ENCODE peak calls at places on chromosomes 2 and 18, in eight cellular contexts. One of them, this sample, is unnamed. For H3K9me3, the result is how much of the 10 kb centered on the place peaks cover.

GRCh38 chr18:42196651-42197050 is 241.6 kb downstream of the PIK3C3 start:
- DNase-seq in tibial artery: no peak
- DNase-seq in GM23248: peak
- DNase-seq in HCT116: no peak
- DNase-seq in mucosa of descending colon: no peak
- DNase-seq in breast epithelium: no peak
- DNase-seq in hepatocyte: no peak
- DNase-seq in CD8-positive, alpha-beta T cell: no peak
- DNase-seq in this sample: no peak

GRCh38 chr2:207166349-207167128 is 791 bp upstream of the KLF7 start:
- DNase-seq in tibial artery: peak
- DNase-seq in GM23248: peak
- DNase-seq in HCT116: no peak
- DNase-seq in mucosa of descending colon: peak
- DNase-seq in breast epithelium: peak
- DNase-seq in hepatocyte: peak
- DNase-seq in CD8-positive, alpha-beta T cell: peak
- DNase-seq in this sample: peak

GRCh38 chr2:232103140-232103737 is 141.7 kb downstream of the DIS3L2 start:
- DNase-seq in tibial artery: no peak
- DNase-seq in GM23248: peak
- DNase-seq in HCT116: no peak
- DNase-seq in mucosa of descending colon: no peak
- DNase-seq in breast epithelium: no peak
- DNase-seq in hepatocyte: no peak
- DNase-seq in CD8-positive, alpha-beta T cell: no peak
- DNase-seq in this sample: no peak

GRCh38 chr2:25032901-25033300 is 9.0 kb upstream of the EFR3B start:
- DNase-seq in tibial artery: no peak
- DNase-seq in GM23248: no peak
- DNase-seq in HCT116: no peak
- DNase-seq in mucosa of descending colon: no peak
- DNase-seq in breast epithelium: no peak
- DNase-seq in hepatocyte: no peak
- DNase-seq in CD8-positive, alpha-beta T cell: no peak
- DNase-seq in this sample: no peak

GRCh38 chr2:43388371-43388770 is 162.0 kb upstream of the ZFP36L2 start:
- DNase-seq in tibial artery: no peak
- DNase-seq in GM23248: no peak
- DNase-seq in HCT116: no peak
- DNase-seq in mucosa of descending colon: no peak
- DNase-seq in breast epithelium: no peak
- DNase-seq in hepatocyte: no peak
- DNase-seq in CD8-positive, alpha-beta T cell: no peak
- DNase-seq in this sample: no peak

GRCh38 chr2:190407246-190407661 is 901 bp upstream of the MFSD6 start:
- DNase-seq in tibial artery: no peak
- DNase-seq in GM23248: no peak
- DNase-seq in HCT116: no peak
- DNase-seq in mucosa of descending colon: no peak
- DNase-seq in breast epithelium: no peak
- DNase-seq in hepatocyte: no peak
- DNase-seq in CD8-positive, alpha-beta T cell: no peak
- DNase-seq in this sample: no peak

GRCh38 chr2:29655391-29656086 is 265.8 kb downstream of the ALK start:
- DNase-seq in tibial artery: no peak
- DNase-seq in GM23248: peak
- DNase-seq in HCT116: no peak
- DNase-seq in mucosa of descending colon: no peak
- DNase-seq in breast epithelium: no peak
- DNase-seq in hepatocyte: peak
- DNase-seq in CD8-positive, alpha-beta T cell: no peak
- DNase-seq in this sample: no peak

GRCh38 chr2:40754912-40755311 is 303.0 kb upstream of the SLC8A1 start:
- DNase-seq in tibial artery: no peak
- DNase-seq in GM23248: no peak
- DNase-seq in HCT116: no peak
- DNase-seq in mucosa of descending colon: no peak
- DNase-seq in breast epithelium: no peak
- DNase-seq in hepatocyte: no peak
- DNase-seq in CD8-positive, alpha-beta T cell: no peak
- DNase-seq in this sample: no peak

GRCh38 chr2:164504253-164504652 is 117.0 kb downstream of the GRB14 start:
- DNase-seq in tibial artery: no peak
- DNase-seq in GM23248: peak
- DNase-seq in HCT116: no peak
- DNase-seq in mucosa of descending colon: no peak
- DNase-seq in breast epithelium: no peak
- DNase-seq in hepatocyte: peak
- DNase-seq in CD8-positive, alpha-beta T cell: no peak
- DNase-seq in this sample: no peak

GRCh38 chr2:216109962-216110614 is 940 bp downstream of the XRCC5 start:
- DNase-seq in tibial artery: no peak
- DNase-seq in GM23248: peak
- DNase-seq in HCT116: peak
- DNase-seq in mucosa of descending colon: no peak
- DNase-seq in breast epithelium: no peak
- DNase-seq in hepatocyte: peak
- DNase-seq in CD8-positive, alpha-beta T cell: no peak
- DNase-seq in this sample: no peak

GRCh38 chr2:20615466-20616241 is 35.2 kb downstream of the HS1BP3 start:
- DNase-seq in tibial artery: peak
- DNase-seq in GM23248: no peak
- DNase-seq in HCT116: no peak
- DNase-seq in mucosa of descending colon: no peak
- DNase-seq in breast epithelium: peak
- DNase-seq in hepatocyte: peak
- DNase-seq in CD8-positive, alpha-beta T cell: no peak
- DNase-seq in this sample: peak

GRCh38 chr2:86300496-86300895 is 36.9 kb downstream of the REEP1 start:
- DNase-seq in tibial artery: no peak
- DNase-seq in GM23248: no peak
- DNase-seq in HCT116: no peak
- DNase-seq in mucosa of descending colon: no peak
- DNase-seq in breast epithelium: no peak
- DNase-seq in hepatocyte: no peak
- DNase-seq in CD8-positive, alpha-beta T cell: no peak
- DNase-seq in this sample: no peak

GRCh38 chr2:130873700-130874346 is 37.1 kb downstream of the ARHGEF4 start:
- DNase-seq in tibial artery: peak
- DNase-seq in GM23248: peak
- DNase-seq in HCT116: peak
- DNase-seq in mucosa of descending colon: no peak
- DNase-seq in breast epithelium: no peak
- DNase-seq in hepatocyte: peak
- DNase-seq in CD8-positive, alpha-beta T cell: peak
- DNase-seq in this sample: no peak

GRCh38 chr18:21489119-21489750 is 111.3 kb downstream of the ESCO1 start:
- DNase-seq in tibial artery: no peak
- DNase-seq in GM23248: peak
- DNase-seq in HCT116: peak
- DNase-seq in mucosa of descending colon: no peak
- DNase-seq in breast epithelium: no peak
- DNase-seq in hepatocyte: peak
- DNase-seq in CD8-positive, alpha-beta T cell: no peak
- DNase-seq in this sample: no peak

GRCh38 chr2:96142217-96143113 is 2.8 kb downstream of the DUSP2 start:
- DNase-seq in tibial artery: no peak
- DNase-seq in GM23248: no peak
- DNase-seq in HCT116: no peak
- DNase-seq in mucosa of descending colon: peak
- DNase-seq in breast epithelium: no peak
- DNase-seq in hepatocyte: no peak
- DNase-seq in CD8-positive, alpha-beta T cell: no peak
- DNase-seq in this sample: no peak

GRCh38 chr2:133579295-133579694 is 11.0 kb upstream of the NCKAP5 start:
- DNase-seq in tibial artery: no peak
- DNase-seq in GM23248: peak
- DNase-seq in HCT116: no peak
- DNase-seq in mucosa of descending colon: no peak
- DNase-seq in breast epithelium: no peak
- DNase-seq in hepatocyte: no peak
- DNase-seq in CD8-positive, alpha-beta T cell: no peak
- DNase-seq in this sample: no peak

GRCh38 chr2:180540761-180541160 is 439.6 kb upstream of the UBE2E3 start:
- DNase-seq in tibial artery: no peak
- DNase-seq in GM23248: no peak
- DNase-seq in HCT116: no peak
- DNase-seq in mucosa of descending colon: no peak
- DNase-seq in breast epithelium: no peak
- DNase-seq in hepatocyte: no peak
- DNase-seq in CD8-positive, alpha-beta T cell: no peak
- DNase-seq in this sample: no peak

GRCh38 chr2:182833084-182833483 is 33.4 kb downstream of the FRZB start:
- DNase-seq in tibial artery: no peak
- DNase-seq in GM23248: no peak
- DNase-seq in HCT116: no peak
- DNase-seq in mucosa of descending colon: no peak
- DNase-seq in breast epithelium: no peak
- DNase-seq in hepatocyte: no peak
- DNase-seq in CD8-positive, alpha-beta T cell: no peak
- DNase-seq in this sample: no peak

GRCh38 chr2:72984172-72984671 is 66.9 kb downstream of the EMX1 start:
- DNase-seq in tibial artery: no peak
- DNase-seq in GM23248: no peak
- DNase-seq in HCT116: no peak
- DNase-seq in mucosa of descending colon: no peak
- DNase-seq in breast epithelium: no peak
- DNase-seq in hepatocyte: no peak
- DNase-seq in CD8-positive, alpha-beta T cell: no peak
- DNase-seq in this sample: no peak

GRCh38 chr2:79437416-79438281 is 75.2 kb upstream of the CTNNA2 start:
- DNase-seq in tibial artery: no peak
- DNase-seq in GM23248: no peak
- DNase-seq in HCT116: no peak
- DNase-seq in mucosa of descending colon: no peak
- DNase-seq in breast epithelium: no peak
- DNase-seq in hepatocyte: peak
- DNase-seq in CD8-positive, alpha-beta T cell: no peak
- DNase-seq in this sample: no peak

GRCh38 chr2:2938481-2938880 is 439.1 kb downstream of the EIPR1 start:
- DNase-seq in tibial artery: no peak
- DNase-seq in GM23248: no peak
- DNase-seq in HCT116: no peak
- DNase-seq in mucosa of descending colon: no peak
- DNase-seq in breast epithelium: no peak
- DNase-seq in hepatocyte: no peak
- DNase-seq in CD8-positive, alpha-beta T cell: no peak
- DNase-seq in this sample: no peak

GRCh38 chr18:12053312-12053711 is 40.3 kb upstream of the ANKRD62 start:
- DNase-seq in tibial artery: no peak
- DNase-seq in GM23248: no peak
- DNase-seq in HCT116: no peak
- DNase-seq in mucosa of descending colon: no peak
- DNase-seq in breast epithelium: no peak
- DNase-seq in hepatocyte: no peak
- DNase-seq in CD8-positive, alpha-beta T cell: no peak
- DNase-seq in this sample: no peak

GRCh38 chr2:220932041-220932440 is 640.1 kb downstream of the EPHA4 start:
- DNase-seq in tibial artery: no peak
- DNase-seq in GM23248: peak
- DNase-seq in HCT116: no peak
- DNase-seq in mucosa of descending colon: no peak
- DNase-seq in breast epithelium: no peak
- DNase-seq in hepatocyte: no peak
- DNase-seq in CD8-positive, alpha-beta T cell: no peak
- DNase-seq in this sample: no peak

GRCh38 chr18:26738706-26739105 is 126.8 kb downstream of the AQP4 start:
- DNase-seq in tibial artery: no peak
- DNase-seq in GM23248: no peak
- DNase-seq in HCT116: no peak
- DNase-seq in mucosa of descending colon: no peak
- DNase-seq in breast epithelium: no peak
- DNase-seq in hepatocyte: no peak
- DNase-seq in CD8-positive, alpha-beta T cell: no peak
- DNase-seq in this sample: no peak
- H3K9me3 ChIP-seq in tibial artery: under half
- H3K9me3 ChIP-seq in GM23248: under half
- H3K9me3 ChIP-seq in HCT116: under half
- H3K9me3 ChIP-seq in mucosa of descending colon: under half
- H3K9me3 ChIP-seq in breast epithelium: under half
- H3K9me3 ChIP-seq in hepatocyte: under half
- H3K9me3 ChIP-seq in CD8-positive, alpha-beta T cell: under half
- H3K9me3 ChIP-seq in this sample: under half

GRCh38 chr2:38038682-38039081 is 37.3 kb downstream of the CYP1B1 start:
- DNase-seq in tibial artery: no peak
- DNase-seq in GM23248: no peak
- DNase-seq in HCT116: no peak
- DNase-seq in mucosa of descending colon: no peak
- DNase-seq in breast epithelium: no peak
- DNase-seq in hepatocyte: no peak
- DNase-seq in CD8-positive, alpha-beta T cell: no peak
- DNase-seq in this sample: no peak
- H3K4me3 ChIP-seq in tibial artery: peak
- H3K4me3 ChIP-seq in GM23248: peak
- H3K4me3 ChIP-seq in HCT116: no peak
- H3K4me3 ChIP-seq in mucosa of descending colon: no peak
- H3K4me3 ChIP-seq in breast epithelium: peak
- H3K4me3 ChIP-seq in hepatocyte: no peak
- H3K4me3 ChIP-seq in CD8-positive, alpha-beta T cell: no peak
- H3K4me3 ChIP-seq in this sample: peak

GRCh38 chr18:9922592-9923308 is 8.9 kb downstream of the VAPA start:
- DNase-seq in tibial artery: no peak
- DNase-seq in GM23248: no peak
- DNase-seq in HCT116: no peak
- DNase-seq in mucosa of descending colon: no peak
- DNase-seq in breast epithelium: no peak
- DNase-seq in hepatocyte: no peak
- DNase-seq in CD8-positive, alpha-beta T cell: no peak
- DNase-seq in this sample: no peak

GRCh38 chr18:9916814-9917213 is 3.0 kb downstream of the VAPA start:
- DNase-seq in tibial artery: no peak
- DNase-seq in GM23248: no peak
- DNase-seq in HCT116: no peak
- DNase-seq in mucosa of descending colon: no peak
- DNase-seq in breast epithelium: no peak
- DNase-seq in hepatocyte: no peak
- DNase-seq in CD8-positive, alpha-beta T cell: no peak
- DNase-seq in this sample: no peak

GRCh38 chr18:9918016-9918680 is 4.3 kb downstream of the VAPA start:
- DNase-seq in tibial artery: no peak
- DNase-seq in GM23248: peak
- DNase-seq in HCT116: no peak
- DNase-seq in mucosa of descending colon: no peak
- DNase-seq in breast epithelium: no peak
- DNase-seq in hepatocyte: peak
- DNase-seq in CD8-positive, alpha-beta T cell: no peak
- DNase-seq in this sample: no peak

GRCh38 chr18:9916067-9916684 is 2.4 kb downstream of the VAPA start:
- DNase-seq in tibial artery: no peak
- DNase-seq in GM23248: peak
- DNase-seq in HCT116: no peak
- DNase-seq in mucosa of descending colon: no peak
- DNase-seq in breast epithelium: no peak
- DNase-seq in hepatocyte: no peak
- DNase-seq in CD8-positive, alpha-beta T cell: no peak
- DNase-seq in this sample: no peak

GRCh38 chr18:9919564-9920232 is 5.9 kb downstream of the VAPA start:
- DNase-seq in tibial artery: no peak
- DNase-seq in GM23248: no peak
- DNase-seq in HCT116: no peak
- DNase-seq in mucosa of descending colon: no peak
- DNase-seq in breast epithelium: no peak
- DNase-seq in hepatocyte: no peak
- DNase-seq in CD8-positive, alpha-beta T cell: no peak
- DNase-seq in this sample: no peak
- H3K9me3 ChIP-seq in tibial artery: under half
- H3K9me3 ChIP-seq in GM23248: under half
- H3K9me3 ChIP-seq in HCT116: under half
- H3K9me3 ChIP-seq in mucosa of descending colon: under half
- H3K9me3 ChIP-seq in breast epithelium: under half
- H3K9me3 ChIP-seq in hepatocyte: under half
- H3K9me3 ChIP-seq in CD8-positive, alpha-beta T cell: under half
- H3K9me3 ChIP-seq in this sample: under half

GRCh38 chr18:63253428-63254372 is 65.9 kb downstream of the BCL2 start:
- DNase-seq in tibial artery: no peak
- DNase-seq in GM23248: peak
- DNase-seq in HCT116: no peak
- DNase-seq in mucosa of descending colon: no peak
- DNase-seq in breast epithelium: no peak
- DNase-seq in hepatocyte: no peak
- DNase-seq in CD8-positive, alpha-beta T cell: no peak
- DNase-seq in this sample: no peak
- H3K4me3 ChIP-seq in tibial artery: peak
- H3K4me3 ChIP-seq in GM23248: no peak
- H3K4me3 ChIP-seq in HCT116: no peak
- H3K4me3 ChIP-seq in mucosa of descending colon: no peak
- H3K4me3 ChIP-seq in breast epithelium: no peak
- H3K4me3 ChIP-seq in hepatocyte: no peak
- H3K4me3 ChIP-seq in CD8-positive, alpha-beta T cell: no peak
- H3K4me3 ChIP-seq in this sample: no peak